ENCODE peak calls at places on chromosomes 4 and X, in eight cellular contexts. One of them, this sample, is unnamed.

GRCh38 chrX:69014200-69014599 is 151.1 kb downstream of the PJA1 start:
- DNase-seq in HCT116: no peak
- DNase-seq in GM23338: no peak
- DNase-seq in SK-N-SH: no peak
- DNase-seq in hepatocyte: no peak
- DNase-seq in PC-3: no peak
- DNase-seq in OCI-LY7: no peak
- DNase-seq in MM.1S: no peak
- DNase-seq in this sample: no peak

GRCh38 chrX:40938418-40938817 is 146.8 kb upstream of the USP9X start:
- DNase-seq in MM.1S: no peak
- DNase-seq in SK-N-SH: no peak
- DNase-seq in PC-3: peak; percentile 33
- DNase-seq in OCI-LY7: no peak
- DNase-seq in GM23338: no peak
- DNase-seq in HCT116: no peak
- DNase-seq in hepatocyte: peak; percentile 21
- DNase-seq in this sample: no peak

GRCh38 chr4:174036111-174036510 is 247.4 kb downstream of the FBXO8 start:
- DNase-seq in hepatocyte: no peak
- DNase-seq in OCI-LY7: no peak
- DNase-seq in PC-3: no peak
- DNase-seq in SK-N-SH: no peak
- DNase-seq in HCT116: no peak
- DNase-seq in GM23338: no peak
- DNase-seq in MM.1S: no peak
- DNase-seq in this sample: no peak

GRCh38 chr4:184899261-184900134 is 73.7 kb upstream of the ACSL1 start:
- DNase-seq in OCI-LY7: no peak
- DNase-seq in hepatocyte: no peak
- DNase-seq in MM.1S: no peak
- DNase-seq in HCT116: no peak
- DNase-seq in GM23338: no peak
- DNase-seq in SK-N-SH: no peak
- DNase-seq in PC-3: peak; percentile 54
- DNase-seq in this sample: no peak

GRCh38 chrX:9339603-9340569 is 125.0 kb upstream of the TBL1X start:
- DNase-seq in SK-N-SH: no peak
- DNase-seq in GM23338: no peak
- DNase-seq in PC-3: no peak
- DNase-seq in MM.1S: peak; percentile 86
- DNase-seq in hepatocyte: no peak
- DNase-seq in OCI-LY7: no peak
- DNase-seq in HCT116: no peak
- DNase-seq in this sample: no peak

GRCh38 chr4:84089652-84090437 is 409.2 kb downstream of the NKX6-1 start:
- DNase-seq in MM.1S: no peak
- DNase-seq in OCI-LY7: no peak
- DNase-seq in hepatocyte: no peak
- DNase-seq in HCT116: no peak
- DNase-seq in SK-N-SH: no peak
- DNase-seq in GM23338: no peak
- DNase-seq in PC-3: no peak
- DNase-seq in this sample: no peak

GRCh38 chr4:156889616-156890594 is 81.7 kb downstream of the PDGFC start:
- DNase-seq in SK-N-SH: no peak
- DNase-seq in HCT116: no peak
- DNase-seq in GM23338: no peak
- DNase-seq in hepatocyte: no peak
- DNase-seq in OCI-LY7: no peak
- DNase-seq in PC-3: no peak
- DNase-seq in MM.1S: no peak
- DNase-seq in this sample: no peak

GRCh38 chr4:133624744-133625143 is 475.6 kb downstream of the PCDH10 start:
- DNase-seq in PC-3: no peak
- DNase-seq in GM23338: peak; percentile 45
- DNase-seq in SK-N-SH: no peak
- DNase-seq in hepatocyte: peak; percentile 24
- DNase-seq in HCT116: no peak
- DNase-seq in MM.1S: no peak
- DNase-seq in OCI-LY7: no peak
- DNase-seq in this sample: peak; percentile 18

GRCh38 chr4:37928896-37929537 is 31.2 kb upstream of the PTTG2 start:
- DNase-seq in HCT116: no peak
- DNase-seq in PC-3: no peak
- DNase-seq in SK-N-SH: no peak
- DNase-seq in hepatocyte: no peak
- DNase-seq in GM23338: no peak
- DNase-seq in OCI-LY7: no peak
- DNase-seq in MM.1S: no peak
- DNase-seq in this sample: no peak

GRCh38 chr4:47483722-47484121 is 1.4 kb upstream of the ATP10D start:
- DNase-seq in PC-3: no peak
- DNase-seq in SK-N-SH: no peak
- DNase-seq in OCI-LY7: peak; percentile 44
- DNase-seq in HCT116: no peak
- DNase-seq in MM.1S: no peak
- DNase-seq in hepatocyte: no peak
- DNase-seq in GM23338: no peak
- DNase-seq in this sample: peak; percentile 13

GRCh38 chr4:52864816-52865215 is 2.7 kb downstream of the RASL11B start:
- DNase-seq in SK-N-SH: peak; percentile 59
- DNase-seq in HCT116: no peak
- DNase-seq in hepatocyte: peak; percentile 67
- DNase-seq in PC-3: no peak
- DNase-seq in OCI-LY7: no peak
- DNase-seq in MM.1S: no peak
- DNase-seq in GM23338: no peak
- DNase-seq in this sample: no peak

GRCh38 chrX:154840856-154841255 is 6.4 kb upstream of the SMIM9 start:
- DNase-seq in MM.1S: peak; percentile 57
- DNase-seq in PC-3: peak; percentile 67
- DNase-seq in GM23338: peak; percentile 40
- DNase-seq in hepatocyte: peak; percentile 23
- DNase-seq in OCI-LY7: peak; percentile 39
- DNase-seq in SK-N-SH: peak; percentile 45
- DNase-seq in HCT116: peak; percentile 22
- DNase-seq in this sample: no peak

GRCh38 chr4:55358668-55359067 is 12.6 kb downstream of the SRD5A3 start:
- DNase-seq in MM.1S: no peak
- DNase-seq in hepatocyte: no peak
- DNase-seq in PC-3: peak; percentile 83
- DNase-seq in SK-N-SH: no peak
- DNase-seq in HCT116: peak; percentile 50
- DNase-seq in OCI-LY7: peak; percentile 30
- DNase-seq in GM23338: no peak
- DNase-seq in this sample: no peak

GRCh38 chrX:130086414-130087207 is 23.7 kb downstream of the ELF4 start:
- DNase-seq in GM23338: no peak
- DNase-seq in PC-3: no peak
- DNase-seq in hepatocyte: no peak
- DNase-seq in MM.1S: no peak
- DNase-seq in OCI-LY7: peak; percentile 79
- DNase-seq in HCT116: no peak
- DNase-seq in SK-N-SH: no peak
- DNase-seq in this sample: no peak

GRCh38 chr4:155371432-155372043 is 5.2 kb downstream of the MAP9 start:
- DNase-seq in hepatocyte: peak; percentile 40
- DNase-seq in PC-3: peak; percentile 61
- DNase-seq in GM23338: peak; percentile 35
- DNase-seq in OCI-LY7: peak; percentile 54
- DNase-seq in SK-N-SH: peak; percentile 35
- DNase-seq in MM.1S: peak; percentile 56
- DNase-seq in HCT116: peak; percentile 16
- DNase-seq in this sample: peak; percentile 35

GRCh38 chrX:16528620-16529019 is 121.3 kb upstream of the S100G start:
- DNase-seq in HCT116: no peak
- DNase-seq in OCI-LY7: no peak
- DNase-seq in GM23338: no peak
- DNase-seq in PC-3: no peak
- DNase-seq in SK-N-SH: no peak
- DNase-seq in hepatocyte: no peak
- DNase-seq in MM.1S: no peak
- DNase-seq in this sample: no peak

GRCh38 chrX:370244-370962 is 16.3 kb downstream of the PPP2R3B start:
- DNase-seq in PC-3: no peak
- DNase-seq in hepatocyte: no peak
- DNase-seq in SK-N-SH: no peak
- DNase-seq in OCI-LY7: peak; percentile 92
- DNase-seq in GM23338: peak; percentile 47
- DNase-seq in MM.1S: no peak
- DNase-seq in HCT116: no peak
- DNase-seq in this sample: no peak

GRCh38 chrX:41449138-41449537 is 2.0 kb downstream of the NYX start:
- DNase-seq in OCI-LY7: peak; percentile 23
- DNase-seq in SK-N-SH: no peak
- DNase-seq in HCT116: no peak
- DNase-seq in GM23338: no peak
- DNase-seq in MM.1S: no peak
- DNase-seq in PC-3: no peak
- DNase-seq in hepatocyte: no peak
- DNase-seq in this sample: no peak

GRCh38 chr4:67436742-67437141 is 108.6 kb downstream of the CENPC start:
- DNase-seq in hepatocyte: peak; percentile 50
- DNase-seq in SK-N-SH: no peak
- DNase-seq in PC-3: no peak
- DNase-seq in GM23338: no peak
- DNase-seq in OCI-LY7: no peak
- DNase-seq in HCT116: no peak
- DNase-seq in MM.1S: no peak
- DNase-seq in this sample: no peak

GRCh38 chr4:55650483-55650882 is 14.4 kb upstream of the NMU start:
- DNase-seq in HCT116: no peak
- DNase-seq in MM.1S: no peak
- DNase-seq in SK-N-SH: no peak
- DNase-seq in PC-3: no peak
- DNase-seq in GM23338: no peak
- DNase-seq in OCI-LY7: no peak
- DNase-seq in hepatocyte: no peak
- DNase-seq in this sample: no peak

GRCh38 chr4:65287071-65287470 is 383.2 kb downstream of the EPHA5 start:
- DNase-seq in HCT116: no peak
- DNase-seq in PC-3: no peak
- DNase-seq in GM23338: no peak
- DNase-seq in MM.1S: no peak
- DNase-seq in OCI-LY7: no peak
- DNase-seq in SK-N-SH: no peak
- DNase-seq in hepatocyte: no peak
- DNase-seq in this sample: no peak

GRCh38 chr4:24527371-24527770 is 57.0 kb downstream of the DHX15 start:
- DNase-seq in MM.1S: no peak
- DNase-seq in PC-3: no peak
- DNase-seq in GM23338: no peak
- DNase-seq in HCT116: no peak
- DNase-seq in OCI-LY7: no peak
- DNase-seq in SK-N-SH: no peak
- DNase-seq in hepatocyte: no peak
- DNase-seq in this sample: no peak
- TF ChIP-seq EZH2phosphoT487 in MM.1S: no peak
- TF ChIP-seq EZH2phosphoT487 in PC-3: no peak
- TF ChIP-seq EZH2phosphoT487 in GM23338: no peak
- TF ChIP-seq EZH2phosphoT487 in HCT116: no peak
- TF ChIP-seq EZH2phosphoT487 in OCI-LY7: no peak
- TF ChIP-seq EZH2phosphoT487 in SK-N-SH: no peak
- TF ChIP-seq EZH2phosphoT487 in hepatocyte: no peak
- TF ChIP-seq EZH2phosphoT487 in this sample: no peak

GRCh38 chr4:153207561-153207960 is 3.3 kb downstream of the TRIM2 start:
- DNase-seq in PC-3: peak; percentile 23
- DNase-seq in HCT116: no peak
- DNase-seq in GM23338: peak; percentile 70
- DNase-seq in hepatocyte: peak; percentile 67
- DNase-seq in MM.1S: no peak
- DNase-seq in OCI-LY7: no peak
- DNase-seq in SK-N-SH: peak; percentile 51
- DNase-seq in this sample: peak; percentile 51
- TF ChIP-seq CTCF in PC-3: peak; percentile 60
- TF ChIP-seq CTCF in HCT116: peak; percentile 68
- TF ChIP-seq CTCF in GM23338: peak; percentile 69
- TF ChIP-seq CTCF in hepatocyte: peak; percentile 42
- TF ChIP-seq CTCF in MM.1S: no peak
- TF ChIP-seq CTCF in OCI-LY7: peak; percentile 38
- TF ChIP-seq CTCF in SK-N-SH: peak; percentile 62
- TF ChIP-seq CTCF in this sample: peak; percentile 59

GRCh38 chr4:71294301-71294700 is 44.5 kb upstream of the SLC4A4 start:
- DNase-seq in HCT116: no peak
- DNase-seq in OCI-LY7: no peak
- DNase-seq in SK-N-SH: no peak
- DNase-seq in MM.1S: no peak
- DNase-seq in hepatocyte: no peak
- DNase-seq in PC-3: no peak
- DNase-seq in GM23338: no peak
- DNase-seq in this sample: no peak
- TF ChIP-seq EZH2phosphoT487 in HCT116: no peak
- TF ChIP-seq EZH2phosphoT487 in OCI-LY7: no peak
- TF ChIP-seq EZH2phosphoT487 in SK-N-SH: no peak
- TF ChIP-seq EZH2phosphoT487 in MM.1S: no peak
- TF ChIP-seq EZH2phosphoT487 in hepatocyte: no peak
- TF ChIP-seq EZH2phosphoT487 in PC-3: no peak
- TF ChIP-seq EZH2phosphoT487 in GM23338: no peak
- TF ChIP-seq EZH2phosphoT487 in this sample: no peak

GRCh38 chr4:182576609-182577289 is 333.5 kb downstream of the TENM3 start:
- DNase-seq in HCT116: no peak
- DNase-seq in MM.1S: no peak
- DNase-seq in hepatocyte: peak; percentile 41
- DNase-seq in GM23338: peak; percentile 33
- DNase-seq in PC-3: no peak
- DNase-seq in OCI-LY7: no peak
- DNase-seq in SK-N-SH: no peak
- DNase-seq in this sample: peak; percentile 33

GRCh38 chr4:182574706-182575105 is 331.5 kb downstream of the TENM3 start:
- DNase-seq in PC-3: no peak
- DNase-seq in hepatocyte: no peak
- DNase-seq in SK-N-SH: peak; percentile 26
- DNase-seq in OCI-LY7: no peak
- DNase-seq in HCT116: no peak
- DNase-seq in GM23338: no peak
- DNase-seq in MM.1S: no peak
- DNase-seq in this sample: no peak

GRCh38 chr4:182578402-182578801 is 335.2 kb downstream of the TENM3 start:
- DNase-seq in PC-3: peak; percentile 61
- DNase-seq in HCT116: peak; percentile 26
- DNase-seq in GM23338: peak; percentile 31
- DNase-seq in MM.1S: no peak
- DNase-seq in SK-N-SH: no peak
- DNase-seq in hepatocyte: peak; percentile 70
- DNase-seq in OCI-LY7: no peak
- DNase-seq in this sample: no peak

GRCh38 chr4:182577411-182577810 is 334.2 kb downstream of the TENM3 start:
- DNase-seq in GM23338: no peak
- DNase-seq in PC-3: no peak
- DNase-seq in hepatocyte: no peak
- DNase-seq in OCI-LY7: no peak
- DNase-seq in SK-N-SH: no peak
- DNase-seq in MM.1S: no peak
- DNase-seq in HCT116: no peak
- DNase-seq in this sample: no peak

DNA sequence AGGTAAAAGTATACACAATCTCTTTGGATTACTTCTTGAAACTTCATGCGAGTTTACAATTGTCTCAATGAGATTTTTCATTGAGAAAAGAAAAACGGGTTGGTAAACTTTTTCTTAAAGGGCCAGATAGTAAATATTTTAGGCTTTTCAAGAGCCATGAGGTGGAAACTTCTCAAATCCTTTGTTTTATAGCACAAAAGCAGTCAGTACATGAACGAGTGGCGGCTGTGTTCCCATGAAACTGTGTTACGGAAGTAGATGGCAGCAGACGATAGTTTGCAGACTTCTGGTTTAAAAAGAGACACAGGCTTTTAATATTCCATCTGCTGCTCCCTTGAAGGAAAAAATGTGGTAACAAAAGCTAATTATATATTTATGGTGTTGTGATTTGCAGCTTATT is 332.0 kb downstream of the TENM3 start:
- DNase-seq in hepatocyte: no peak
- DNase-seq in SK-N-SH: peak; percentile 23
- DNase-seq in GM23338: no peak
- DNase-seq in HCT116: no peak
- DNase-seq in MM.1S: no peak
- DNase-seq in OCI-LY7: no peak
- DNase-seq in PC-3: no peak
- DNase-seq in this sample: peak; percentile 54
- TF ChIP-seq CTCF in hepatocyte: no peak
- TF ChIP-seq CTCF in SK-N-SH: no peak
- TF ChIP-seq CTCF in GM23338: no peak
- TF ChIP-seq CTCF in HCT116: no peak
- TF ChIP-seq CTCF in MM.1S: no peak
- TF ChIP-seq CTCF in OCI-LY7: no peak
- TF ChIP-seq CTCF in PC-3: no peak
- TF ChIP-seq CTCF in this sample: no peak

This sample was measured in neural progenitor cell.